ENCODE peak calls at places on chromosomes 16 and 17, in eight cellular contexts. One of them, this sample, is unnamed.

GRCh38 chr17:1746975-1747543 is 4.4 kb downstream of the SERPINF2 start:
- DNase-seq in esophagus muscularis mucosa: no peak
- DNase-seq in spleen: no peak
- DNase-seq in fibroblast of mammary gland: peak
- DNase-seq in activated gamma-delta T cell treated with anti-CD3 and anti-CD28 coated beads, Interleukin-2, amount 50 U/mL, for 16 hours: no peak
- DNase-seq in HEK293T: no peak
- DNase-seq in ELR: no peak
- DNase-seq in HFFc6: no peak
- DNase-seq in this sample: no peak

GRCh38 chr17:39979865-39980401 is 674 bp upstream of the PSMD3 start:
- DNase-seq in ELR: peak
- DNase-seq in spleen: no peak
- DNase-seq in HEK293T: no peak
- DNase-seq in fibroblast of mammary gland: peak
- DNase-seq in HFFc6: peak
- DNase-seq in activated gamma-delta T cell treated with anti-CD3 and anti-CD28 coated beads, Interleukin-2, amount 50 U/mL, for 16 hours: no peak
- DNase-seq in esophagus muscularis mucosa: no peak
- DNase-seq in this sample: peak

GRCh38 chr16:24525970-24526559 is 13.3 kb upstream of the RBBP6 start:
- DNase-seq in activated gamma-delta T cell treated with anti-CD3 and anti-CD28 coated beads, Interleukin-2, amount 50 U/mL, for 16 hours: no peak
- DNase-seq in HFFc6: peak
- DNase-seq in esophagus muscularis mucosa: no peak
- DNase-seq in ELR: peak
- DNase-seq in fibroblast of mammary gland: no peak
- DNase-seq in HEK293T: no peak
- DNase-seq in spleen: no peak
- DNase-seq in this sample: no peak

GRCh38 chr17:44097110-44097810 is 26.2 kb downstream of the HDAC5 start:
- DNase-seq in HFFc6: peak
- DNase-seq in HEK293T: no peak
- DNase-seq in ELR: peak
- DNase-seq in spleen: no peak
- DNase-seq in activated gamma-delta T cell treated with anti-CD3 and anti-CD28 coated beads, Interleukin-2, amount 50 U/mL, for 16 hours: no peak
- DNase-seq in fibroblast of mammary gland: peak
- DNase-seq in esophagus muscularis mucosa: no peak
- DNase-seq in this sample: no peak

GRCh38 chr17:1491406-1492248 is 859 bp downstream of the MYO1C start:
- DNase-seq in esophagus muscularis mucosa: no peak
- DNase-seq in ELR: peak
- DNase-seq in HFFc6: no peak
- DNase-seq in spleen: peak
- DNase-seq in HEK293T: peak
- DNase-seq in activated gamma-delta T cell treated with anti-CD3 and anti-CD28 coated beads, Interleukin-2, amount 50 U/mL, for 16 hours: no peak
- DNase-seq in fibroblast of mammary gland: no peak
- DNase-seq in this sample: peak

GRCh38 chr17:19460695-19461094 is 49.7 kb downstream of the RNF112 start:
- DNase-seq in HEK293T: no peak
- DNase-seq in activated gamma-delta T cell treated with anti-CD3 and anti-CD28 coated beads, Interleukin-2, amount 50 U/mL, for 16 hours: no peak
- DNase-seq in spleen: peak
- DNase-seq in ELR: no peak
- DNase-seq in esophagus muscularis mucosa: no peak
- DNase-seq in fibroblast of mammary gland: peak
- DNase-seq in HFFc6: no peak
- DNase-seq in this sample: no peak

GRCh38 chr17:49443862-49444261 is 29.2 kb upstream of the PHB1 start:
- DNase-seq in HEK293T: no peak
- DNase-seq in HFFc6: peak
- DNase-seq in spleen: no peak
- DNase-seq in activated gamma-delta T cell treated with anti-CD3 and anti-CD28 coated beads, Interleukin-2, amount 50 U/mL, for 16 hours: no peak
- DNase-seq in esophagus muscularis mucosa: no peak
- DNase-seq in ELR: peak
- DNase-seq in fibroblast of mammary gland: peak
- DNase-seq in this sample: no peak

GRCh38 chr17:57879437-57880085 is 29.7 kb upstream of the MRPS23 start:
- DNase-seq in fibroblast of mammary gland: no peak
- DNase-seq in esophagus muscularis mucosa: no peak
- DNase-seq in ELR: peak
- DNase-seq in activated gamma-delta T cell treated with anti-CD3 and anti-CD28 coated beads, Interleukin-2, amount 50 U/mL, for 16 hours: no peak
- DNase-seq in HEK293T: no peak
- DNase-seq in HFFc6: no peak
- DNase-seq in spleen: no peak
- DNase-seq in this sample: peak

GRCh38 chr17:38561416-38562214 is 44.1 kb downstream of the SRCIN1 start:
- DNase-seq in spleen: no peak
- DNase-seq in HFFc6: no peak
- DNase-seq in esophagus muscularis mucosa: no peak
- DNase-seq in fibroblast of mammary gland: no peak
- DNase-seq in HEK293T: no peak
- DNase-seq in activated gamma-delta T cell treated with anti-CD3 and anti-CD28 coated beads, Interleukin-2, amount 50 U/mL, for 16 hours: no peak
- DNase-seq in ELR: no peak
- DNase-seq in this sample: no peak

GRCh38 chr16:27421961-27422740 is 20.2 kb downstream of the IL21R start:
- DNase-seq in activated gamma-delta T cell treated with anti-CD3 and anti-CD28 coated beads, Interleukin-2, amount 50 U/mL, for 16 hours: no peak
- DNase-seq in HEK293T: no peak
- DNase-seq in HFFc6: peak
- DNase-seq in ELR: no peak
- DNase-seq in esophagus muscularis mucosa: no peak
- DNase-seq in fibroblast of mammary gland: no peak
- DNase-seq in spleen: no peak
- DNase-seq in this sample: no peak

GRCh38 chr16:7351572-7351971 is 18.9 kb downstream of the RBFOX1 start:
- DNase-seq in activated gamma-delta T cell treated with anti-CD3 and anti-CD28 coated beads, Interleukin-2, amount 50 U/mL, for 16 hours: no peak
- DNase-seq in esophagus muscularis mucosa: no peak
- DNase-seq in spleen: no peak
- DNase-seq in HFFc6: no peak
- DNase-seq in ELR: no peak
- DNase-seq in HEK293T: no peak
- DNase-seq in fibroblast of mammary gland: no peak
- DNase-seq in this sample: no peak

GRCh38 chr17:67492251-67492740 is 115.2 kb downstream of the PITPNC1 start:
- DNase-seq in spleen: no peak
- DNase-seq in HEK293T: no peak
- DNase-seq in HFFc6: no peak
- DNase-seq in activated gamma-delta T cell treated with anti-CD3 and anti-CD28 coated beads, Interleukin-2, amount 50 U/mL, for 16 hours: no peak
- DNase-seq in fibroblast of mammary gland: peak
- DNase-seq in esophagus muscularis mucosa: no peak
- DNase-seq in ELR: no peak
- DNase-seq in this sample: no peak

GRCh38 chr17:1030684-1031557 is 34.0 kb downstream of the TIMM22 start:
- DNase-seq in spleen: no peak
- DNase-seq in activated gamma-delta T cell treated with anti-CD3 and anti-CD28 coated beads, Interleukin-2, amount 50 U/mL, for 16 hours: no peak
- DNase-seq in HEK293T: no peak
- DNase-seq in ELR: no peak
- DNase-seq in HFFc6: no peak
- DNase-seq in fibroblast of mammary gland: peak
- DNase-seq in esophagus muscularis mucosa: no peak
- DNase-seq in this sample: no peak

GRCh38 chr17:4849011-4849536 is 15.9 kb downstream of the MINK1 start:
- DNase-seq in ELR: peak
- DNase-seq in esophagus muscularis mucosa: no peak
- DNase-seq in HEK293T: no peak
- DNase-seq in fibroblast of mammary gland: no peak
- DNase-seq in spleen: no peak
- DNase-seq in HFFc6: peak
- DNase-seq in activated gamma-delta T cell treated with anti-CD3 and anti-CD28 coated beads, Interleukin-2, amount 50 U/mL, for 16 hours: no peak
- DNase-seq in this sample: no peak

GRCh38 chr17:73470369-73470768 is 158.6 kb upstream of the CDC42EP4 start:
- DNase-seq in ELR: no peak
- DNase-seq in esophagus muscularis mucosa: no peak
- DNase-seq in HEK293T: no peak
- DNase-seq in spleen: no peak
- DNase-seq in activated gamma-delta T cell treated with anti-CD3 and anti-CD28 coated beads, Interleukin-2, amount 50 U/mL, for 16 hours: no peak
- DNase-seq in HFFc6: no peak
- DNase-seq in fibroblast of mammary gland: no peak
- DNase-seq in this sample: no peak

GRCh38 chr17:52201764-52202571 is 43.5 kb upstream of the CA10 start:
- DNase-seq in esophagus muscularis mucosa: no peak
- DNase-seq in HFFc6: no peak
- DNase-seq in spleen: no peak
- DNase-seq in fibroblast of mammary gland: no peak
- DNase-seq in HEK293T: no peak
- DNase-seq in ELR: no peak
- DNase-seq in activated gamma-delta T cell treated with anti-CD3 and anti-CD28 coated beads, Interleukin-2, amount 50 U/mL, for 16 hours: no peak
- DNase-seq in this sample: no peak

GRCh38 chr16:21088646-21089538 is 61.8 kb downstream of the DNAH3 start:
- DNase-seq in spleen: no peak
- DNase-seq in activated gamma-delta T cell treated with anti-CD3 and anti-CD28 coated beads, Interleukin-2, amount 50 U/mL, for 16 hours: no peak
- DNase-seq in fibroblast of mammary gland: peak
- DNase-seq in HFFc6: peak
- DNase-seq in ELR: peak
- DNase-seq in HEK293T: no peak
- DNase-seq in esophagus muscularis mucosa: peak
- DNase-seq in this sample: no peak

GRCh38 chr17:73998246-73999220 is 204.9 kb upstream of the RPL38 start:
- DNase-seq in activated gamma-delta T cell treated with anti-CD3 and anti-CD28 coated beads, Interleukin-2, amount 50 U/mL, for 16 hours: peak
- DNase-seq in esophagus muscularis mucosa: no peak
- DNase-seq in HFFc6: no peak
- DNase-seq in fibroblast of mammary gland: peak
- DNase-seq in ELR: peak
- DNase-seq in HEK293T: peak
- DNase-seq in spleen: peak
- DNase-seq in this sample: peak

GRCh38 chr16:29023279-29024278 is 38.7 kb downstream of the LAT start:
- DNase-seq in spleen: peak
- DNase-seq in activated gamma-delta T cell treated with anti-CD3 and anti-CD28 coated beads, Interleukin-2, amount 50 U/mL, for 16 hours: no peak
- DNase-seq in HFFc6: no peak
- DNase-seq in ELR: peak
- DNase-seq in esophagus muscularis mucosa: no peak
- DNase-seq in fibroblast of mammary gland: peak
- DNase-seq in HEK293T: no peak
- DNase-seq in this sample: no peak

GRCh38 chr16:89920723-89921122 is 2.1 kb downstream of the MC1R start:
- DNase-seq in fibroblast of mammary gland: peak
- DNase-seq in spleen: no peak
- DNase-seq in HFFc6: peak
- DNase-seq in activated gamma-delta T cell treated with anti-CD3 and anti-CD28 coated beads, Interleukin-2, amount 50 U/mL, for 16 hours: no peak
- DNase-seq in HEK293T: no peak
- DNase-seq in esophagus muscularis mucosa: no peak
- DNase-seq in ELR: peak
- DNase-seq in this sample: no peak

GRCh38 chr16:68289621-68290329 is 21.0 kb downstream of the SLC7A6OS start:
- DNase-seq in activated gamma-delta T cell treated with anti-CD3 and anti-CD28 coated beads, Interleukin-2, amount 50 U/mL, for 16 hours: peak
- DNase-seq in spleen: peak
- DNase-seq in fibroblast of mammary gland: no peak
- DNase-seq in ELR: no peak
- DNase-seq in esophagus muscularis mucosa: no peak
- DNase-seq in HEK293T: no peak
- DNase-seq in HFFc6: no peak
- DNase-seq in this sample: no peak

GRCh38 chr16:81526935-81527334 is 82.3 kb downstream of the CMIP start:
- DNase-seq in HFFc6: no peak
- DNase-seq in spleen: peak
- DNase-seq in esophagus muscularis mucosa: no peak
- DNase-seq in HEK293T: no peak
- DNase-seq in ELR: no peak
- DNase-seq in activated gamma-delta T cell treated with anti-CD3 and anti-CD28 coated beads, Interleukin-2, amount 50 U/mL, for 16 hours: no peak
- DNase-seq in fibroblast of mammary gland: peak
- DNase-seq in this sample: no peak

GRCh38 chr16:88920618-88921602 is 54.5 kb upstream of the PABPN1L start:
- DNase-seq in HFFc6: no peak
- DNase-seq in ELR: peak
- DNase-seq in activated gamma-delta T cell treated with anti-CD3 and anti-CD28 coated beads, Interleukin-2, amount 50 U/mL, for 16 hours: no peak
- DNase-seq in fibroblast of mammary gland: peak
- DNase-seq in spleen: peak
- DNase-seq in esophagus muscularis mucosa: peak
- DNase-seq in HEK293T: no peak
- DNase-seq in this sample: peak

GRCh38 chr17:78763561-78763960 is 18.5 kb downstream of the CYTH1 start:
- DNase-seq in HEK293T: no peak
- DNase-seq in fibroblast of mammary gland: peak
- DNase-seq in esophagus muscularis mucosa: no peak
- DNase-seq in spleen: no peak
- DNase-seq in ELR: no peak
- DNase-seq in HFFc6: no peak
- DNase-seq in activated gamma-delta T cell treated with anti-CD3 and anti-CD28 coated beads, Interleukin-2, amount 50 U/mL, for 16 hours: no peak
- DNase-seq in this sample: no peak

GRCh38 chr16:88370365-88370764 is 12.4 kb upstream of the ZNF469 start:
- DNase-seq in esophagus muscularis mucosa: no peak
- DNase-seq in HFFc6: no peak
- DNase-seq in fibroblast of mammary gland: no peak
- DNase-seq in ELR: no peak
- DNase-seq in activated gamma-delta T cell treated with anti-CD3 and anti-CD28 coated beads, Interleukin-2, amount 50 U/mL, for 16 hours: no peak
- DNase-seq in spleen: no peak
- DNase-seq in HEK293T: no peak
- DNase-seq in this sample: no peak

GRCh38 chr17:76547183-76547641 is 7.4 kb downstream of the PRCD start:
- DNase-seq in spleen: peak
- DNase-seq in HEK293T: peak
- DNase-seq in esophagus muscularis mucosa: no peak
- DNase-seq in activated gamma-delta T cell treated with anti-CD3 and anti-CD28 coated beads, Interleukin-2, amount 50 U/mL, for 16 hours: peak
- DNase-seq in fibroblast of mammary gland: peak
- DNase-seq in HFFc6: peak
- DNase-seq in ELR: peak
- DNase-seq in this sample: peak

GRCh38 chr17:32936894-32937500 is 9.0 kb downstream of the TMEM98 start:
- DNase-seq in fibroblast of mammary gland: peak
- DNase-seq in esophagus muscularis mucosa: no peak
- DNase-seq in HFFc6: peak
- DNase-seq in HEK293T: peak
- DNase-seq in spleen: peak
- DNase-seq in ELR: peak
- DNase-seq in activated gamma-delta T cell treated with anti-CD3 and anti-CD28 coated beads, Interleukin-2, amount 50 U/mL, for 16 hours: peak
- DNase-seq in this sample: peak

GRCh38 chr16:85573696-85574641 is 39.2 kb upstream of the GSE1 start:
- DNase-seq in HFFc6: no peak
- DNase-seq in esophagus muscularis mucosa: no peak
- DNase-seq in HEK293T: peak
- DNase-seq in ELR: no peak
- DNase-seq in fibroblast of mammary gland: peak
- DNase-seq in activated gamma-delta T cell treated with anti-CD3 and anti-CD28 coated beads, Interleukin-2, amount 50 U/mL, for 16 hours: no peak
- DNase-seq in spleen: no peak
- DNase-seq in this sample: no peak

GRCh38 chr17:75913537-75914210 is 9.0 kb upstream of the MRPL38 start:
- DNase-seq in spleen: no peak
- DNase-seq in HFFc6: no peak
- DNase-seq in HEK293T: no peak
- DNase-seq in activated gamma-delta T cell treated with anti-CD3 and anti-CD28 coated beads, Interleukin-2, amount 50 U/mL, for 16 hours: no peak
- DNase-seq in esophagus muscularis mucosa: no peak
- DNase-seq in ELR: no peak
- DNase-seq in fibroblast of mammary gland: no peak
- DNase-seq in this sample: no peak

GRCh38 chr16:3101841-3102470 is 2.9 kb upstream of the ZSCAN10 start:
- DNase-seq in esophagus muscularis mucosa: no peak
- DNase-seq in activated gamma-delta T cell treated with anti-CD3 and anti-CD28 coated beads, Interleukin-2, amount 50 U/mL, for 16 hours: no peak
- DNase-seq in HEK293T: no peak
- DNase-seq in ELR: no peak
- DNase-seq in fibroblast of mammary gland: no peak
- DNase-seq in HFFc6: no peak
- DNase-seq in spleen: peak
- DNase-seq in this sample: no peak